ENCODE peak calls at places on chromosomes 13 and 19, in eight cellular contexts. One of them, this sample, is unnamed.
A peak's percentile ranks its signal among the peaks of the same experiment; 100 is the strongest.

GRCh38 chr13:21242236-21242635 is 65.8 kb downstream of the MRPL57 start:
- DNase-seq in endodermal cell: peak; percentile 88
- DNase-seq in RWPE2: no peak
- DNase-seq in tibial nerve: no peak
- DNase-seq in ascending aorta: no peak
- DNase-seq in tibial artery: no peak
- DNase-seq in PC-3: no peak
- DNase-seq in body of pancreas: no peak
- DNase-seq in this sample: no peak

GRCh38 chr13:77536358-77536757 is 852 bp downstream of the SCEL start:
- DNase-seq in endodermal cell: no peak
- DNase-seq in RWPE2: no peak
- DNase-seq in tibial nerve: no peak
- DNase-seq in ascending aorta: no peak
- DNase-seq in tibial artery: no peak
- DNase-seq in PC-3: peak; percentile 49
- DNase-seq in body of pancreas: no peak
- DNase-seq in this sample: no peak

GRCh38 chr13:112247471-112248405 is 128.4 kb upstream of the SPACA7 start:
- DNase-seq in endodermal cell: peak; percentile 46
- DNase-seq in RWPE2: no peak
- DNase-seq in tibial nerve: no peak
- DNase-seq in ascending aorta: no peak
- DNase-seq in tibial artery: no peak
- DNase-seq in PC-3: no peak
- DNase-seq in body of pancreas: no peak
- DNase-seq in this sample: peak; percentile 4

GRCh38 chr19:38035515-38036495 is 128.8 kb downstream of the SIPA1L3 start:
- DNase-seq in endodermal cell: no peak
- DNase-seq in RWPE2: no peak
- DNase-seq in tibial nerve: no peak
- DNase-seq in ascending aorta: no peak
- DNase-seq in tibial artery: peak; percentile 71
- DNase-seq in PC-3: no peak
- DNase-seq in body of pancreas: no peak
- DNase-seq in this sample: no peak

GRCh38 chr13:89565711-89566110 is 1781.8 kb upstream of the MIR17HG start:
- DNase-seq in endodermal cell: no peak
- DNase-seq in RWPE2: no peak
- DNase-seq in tibial nerve: no peak
- DNase-seq in ascending aorta: no peak
- DNase-seq in tibial artery: no peak
- DNase-seq in PC-3: no peak
- DNase-seq in body of pancreas: no peak
- DNase-seq in this sample: no peak

GRCh38 chr19:55535579-55536350 is 1.2 kb downstream of the SBK2 start:
- DNase-seq in endodermal cell: no peak
- DNase-seq in RWPE2: no peak
- DNase-seq in tibial nerve: no peak
- DNase-seq in ascending aorta: no peak
- DNase-seq in tibial artery: no peak
- DNase-seq in PC-3: no peak
- DNase-seq in body of pancreas: no peak
- DNase-seq in this sample: no peak

GRCh38 chr13:28199089-28199488 is 60.7 kb downstream of the PAN3 start:
- DNase-seq in endodermal cell: no peak
- DNase-seq in RWPE2: no peak
- DNase-seq in tibial nerve: no peak
- DNase-seq in ascending aorta: no peak
- DNase-seq in tibial artery: no peak
- DNase-seq in PC-3: no peak
- DNase-seq in body of pancreas: no peak
- DNase-seq in this sample: no peak

GRCh38 chr13:64855506-64855905 is 2374.6 kb downstream of the PCDH9 start:
- DNase-seq in endodermal cell: no peak
- DNase-seq in RWPE2: no peak
- DNase-seq in tibial nerve: no peak
- DNase-seq in ascending aorta: no peak
- DNase-seq in tibial artery: no peak
- DNase-seq in PC-3: no peak
- DNase-seq in body of pancreas: no peak
- DNase-seq in this sample: no peak

GRCh38 chr13:111005808-111006494 is 91.1 kb upstream of the ANKRD10 start:
- DNase-seq in endodermal cell: no peak
- DNase-seq in RWPE2: no peak
- DNase-seq in tibial nerve: no peak
- DNase-seq in ascending aorta: peak; percentile 77
- DNase-seq in tibial artery: peak; percentile 69
- DNase-seq in PC-3: no peak
- DNase-seq in body of pancreas: peak; percentile 83
- DNase-seq in this sample: peak; percentile 66

GRCh38 chr13:77697208-77698103 is at the start of gene SLAIN1:
- DNase-seq in endodermal cell: peak; percentile 97
- DNase-seq in RWPE2: no peak
- DNase-seq in tibial nerve: peak; percentile 41
- DNase-seq in ascending aorta: peak; percentile 90
- DNase-seq in tibial artery: peak; percentile 91
- DNase-seq in PC-3: peak; percentile 67
- DNase-seq in body of pancreas: peak; percentile 88
- DNase-seq in this sample: peak; percentile 91

GRCh38 chr13:35283856-35284255 is 192.6 kb downstream of the MAB21L1 start:
- DNase-seq in endodermal cell: no peak
- DNase-seq in RWPE2: no peak
- DNase-seq in tibial nerve: no peak
- DNase-seq in ascending aorta: no peak
- DNase-seq in tibial artery: no peak
- DNase-seq in PC-3: peak; percentile 64
- DNase-seq in body of pancreas: no peak
- DNase-seq in this sample: no peak

GRCh38 chr19:39671739-39672363 is 16.1 kb downstream of the LGALS16 start:
- DNase-seq in endodermal cell: peak; percentile 79
- DNase-seq in RWPE2: no peak
- DNase-seq in tibial nerve: no peak
- DNase-seq in ascending aorta: no peak
- DNase-seq in tibial artery: no peak
- DNase-seq in PC-3: peak; percentile 70
- DNase-seq in body of pancreas: no peak
- DNase-seq in this sample: peak; percentile 53

GRCh38 chr13:40613954-40614353 is 52.5 kb downstream of the FOXO1 start:
- DNase-seq in endodermal cell: no peak
- DNase-seq in RWPE2: no peak
- DNase-seq in tibial nerve: no peak
- DNase-seq in ascending aorta: no peak
- DNase-seq in tibial artery: no peak
- DNase-seq in PC-3: no peak
- DNase-seq in body of pancreas: no peak
- DNase-seq in this sample: no peak

GRCh38 chr19:6925801-6926751 is 38.7 kb downstream of the ADGRE1 start:
- DNase-seq in endodermal cell: peak; percentile 38
- DNase-seq in RWPE2: no peak
- DNase-seq in tibial nerve: no peak
- DNase-seq in ascending aorta: no peak
- DNase-seq in tibial artery: no peak
- DNase-seq in PC-3: peak; percentile 60
- DNase-seq in body of pancreas: no peak
- DNase-seq in this sample: no peak
- TF ChIP-seq CTCF in endodermal cell: no peak
- TF ChIP-seq CTCF in RWPE2: no peak
- TF ChIP-seq CTCF in tibial nerve: no peak
- TF ChIP-seq CTCF in ascending aorta: no peak
- TF ChIP-seq CTCF in tibial artery: no peak
- TF ChIP-seq CTCF in PC-3: peak; percentile 66
- TF ChIP-seq CTCF in body of pancreas: no peak
- TF ChIP-seq CTCF in this sample: no peak

GRCh38 chr19:13012390-13012689 is 17.1 kb downstream of the NFIX start:
- DNase-seq in endodermal cell: no peak
- DNase-seq in RWPE2: no peak
- DNase-seq in tibial nerve: no peak
- DNase-seq in ascending aorta: no peak
- DNase-seq in tibial artery: no peak
- DNase-seq in PC-3: no peak
- DNase-seq in body of pancreas: no peak
- DNase-seq in this sample: no peak

GRCh38 chr19:13014101-13014920 is 19.0 kb downstream of the NFIX start:
- DNase-seq in endodermal cell: peak; percentile 77
- DNase-seq in RWPE2: no peak
- DNase-seq in tibial nerve: no peak
- DNase-seq in ascending aorta: peak; percentile 66
- DNase-seq in tibial artery: no peak
- DNase-seq in PC-3: peak; percentile 76
- DNase-seq in body of pancreas: no peak
- DNase-seq in this sample: no peak

GRCh38 chr19:13011653-13012389 is 16.5 kb downstream of the NFIX start:
- DNase-seq in endodermal cell: peak; percentile 74
- DNase-seq in RWPE2: no peak
- DNase-seq in tibial nerve: no peak
- DNase-seq in ascending aorta: peak; percentile 64
- DNase-seq in tibial artery: no peak
- DNase-seq in PC-3: no peak
- DNase-seq in body of pancreas: no peak
- DNase-seq in this sample: peak; percentile 59

GRCh38 chr19:13013649-13014048 is 18.4 kb downstream of the NFIX start:
- DNase-seq in endodermal cell: no peak
- DNase-seq in RWPE2: no peak
- DNase-seq in tibial nerve: no peak
- DNase-seq in ascending aorta: peak; percentile 64
- DNase-seq in tibial artery: no peak
- DNase-seq in PC-3: peak; percentile 61
- DNase-seq in body of pancreas: no peak
- DNase-seq in this sample: no peak

DNA sequence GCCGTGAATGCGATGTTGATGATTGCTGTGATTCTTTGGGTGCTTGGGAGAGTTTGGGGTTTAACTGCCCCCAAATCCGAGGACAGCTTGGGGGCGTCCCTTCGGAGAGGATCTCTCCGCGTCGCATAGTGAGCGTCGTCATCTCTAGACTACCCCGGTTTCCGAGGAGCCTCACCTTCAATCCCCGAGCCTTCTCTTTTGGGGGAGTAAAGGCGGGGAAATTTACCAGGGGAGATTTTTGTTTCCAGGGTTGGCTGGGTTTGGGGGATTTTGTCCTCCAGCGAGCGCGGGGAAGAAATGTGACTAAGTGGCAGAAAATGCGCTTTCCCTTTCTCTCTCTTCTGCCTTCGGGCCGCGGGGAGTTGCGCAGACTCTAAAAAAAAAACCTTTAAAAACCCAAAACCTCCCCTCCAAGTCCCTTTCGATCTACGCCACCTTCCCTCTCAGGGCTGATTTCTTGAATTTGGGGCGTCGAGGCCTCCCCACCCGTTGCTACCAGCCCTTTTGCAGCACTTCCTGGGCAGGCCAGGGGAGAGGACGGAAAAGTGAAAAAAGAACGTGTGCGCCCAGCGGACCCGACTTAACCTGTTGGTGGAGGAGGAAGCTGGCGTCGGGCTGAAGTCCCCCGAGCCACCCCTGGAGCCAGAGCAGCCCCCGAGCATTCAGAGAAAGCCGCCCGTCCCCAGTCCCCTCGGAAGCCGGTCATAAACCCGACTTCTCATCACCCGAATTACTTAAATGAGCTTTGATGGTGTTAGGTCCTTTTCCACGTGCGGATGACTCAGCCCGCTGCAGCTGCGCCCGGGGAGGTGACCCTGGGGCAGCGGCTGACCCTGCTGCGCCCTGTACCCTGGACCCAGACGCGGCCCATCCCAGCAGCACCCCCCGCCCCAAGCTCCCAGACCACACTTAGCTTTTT is 17.7 kb downstream of the NFIX start:
- DNase-seq in endodermal cell: peak; percentile 74
- DNase-seq in RWPE2: no peak
- DNase-seq in tibial nerve: peak; percentile 65
- DNase-seq in ascending aorta: peak; percentile 85
- DNase-seq in tibial artery: peak; percentile 90
- DNase-seq in PC-3: peak; percentile 78
- DNase-seq in body of pancreas: no peak
- DNase-seq in this sample: peak; percentile 74
- H3K4me1 ChIP-seq in endodermal cell: peaks cover 8% of the 10 kb centered on the region
- H3K4me1 ChIP-seq in RWPE2: peaks cover 28% of the 10 kb centered on the region
- H3K4me1 ChIP-seq in tibial nerve: peaks cover 45% of the 10 kb centered on the region
- H3K4me1 ChIP-seq in ascending aorta: peaks cover 69% of the 10 kb centered on the region
- H3K4me1 ChIP-seq in tibial artery: peaks cover 100% of the 10 kb centered on the region
- H3K4me1 ChIP-seq in PC-3: peaks cover 48% of the 10 kb centered on the region
- H3K4me1 ChIP-seq in body of pancreas: peaks cover 24% of the 10 kb centered on the region
- H3K4me1 ChIP-seq in this sample: peaks cover 62% of the 10 kb centered on the region

DNA sequence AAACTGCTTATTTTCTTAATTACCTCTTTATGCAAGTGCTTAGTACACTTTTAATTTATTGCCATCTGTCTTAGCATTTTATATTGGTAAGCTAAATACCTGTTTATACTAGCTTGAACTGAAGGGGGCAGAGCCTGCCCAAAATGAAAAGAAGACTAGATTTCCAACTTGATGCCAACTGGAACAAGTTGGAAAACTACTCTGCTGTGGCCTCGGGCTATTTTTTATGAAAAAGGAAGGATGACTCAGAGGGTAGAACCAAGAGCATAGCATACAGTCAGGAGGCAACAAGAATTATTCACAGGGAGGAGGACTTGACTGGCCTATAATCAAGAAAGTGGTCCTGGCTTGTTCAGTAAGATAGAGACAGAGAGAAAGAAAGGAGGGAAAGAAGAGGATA is 150.3 kb downstream of the NDFIP2 start:
- DNase-seq in endodermal cell: no peak
- DNase-seq in RWPE2: peak; percentile 64
- DNase-seq in tibial nerve: no peak
- DNase-seq in ascending aorta: no peak
- DNase-seq in tibial artery: no peak
- DNase-seq in PC-3: peak; percentile 95
- DNase-seq in body of pancreas: no peak
- DNase-seq in this sample: no peak
- TF ChIP-seq CTCF in endodermal cell: peak; percentile 52
- TF ChIP-seq CTCF in RWPE2: peak; percentile 77
- TF ChIP-seq CTCF in tibial nerve: no peak
- TF ChIP-seq CTCF in ascending aorta: peak; percentile 31
- TF ChIP-seq CTCF in tibial artery: peak; percentile 6
- TF ChIP-seq CTCF in PC-3: peak; percentile 70
- TF ChIP-seq CTCF in body of pancreas: no peak
- TF ChIP-seq CTCF in this sample: no peak

GRCh38 chr19:2242811-2243210 is 6.2 kb downstream of the SF3A2 start:
- DNase-seq in endodermal cell: no peak
- DNase-seq in RWPE2: no peak
- DNase-seq in tibial nerve: no peak
- DNase-seq in ascending aorta: no peak
- DNase-seq in tibial artery: no peak
- DNase-seq in PC-3: no peak
- DNase-seq in body of pancreas: no peak
- DNase-seq in this sample: no peak

GRCh38 chr19:2240881-2241760 is 4.5 kb downstream of the SF3A2 start:
- DNase-seq in endodermal cell: no peak
- DNase-seq in RWPE2: no peak
- DNase-seq in tibial nerve: no peak
- DNase-seq in ascending aorta: no peak
- DNase-seq in tibial artery: no peak
- DNase-seq in PC-3: no peak
- DNase-seq in body of pancreas: no peak
- DNase-seq in this sample: peak; percentile 71

GRCh38 chr19:2244122-2244411 is 5.1 kb upstream of the AMH start:
- DNase-seq in endodermal cell: no peak
- DNase-seq in RWPE2: no peak
- DNase-seq in tibial nerve: no peak
- DNase-seq in ascending aorta: no peak
- DNase-seq in tibial artery: no peak
- DNase-seq in PC-3: no peak
- DNase-seq in body of pancreas: no peak
- DNase-seq in this sample: no peak

GRCh38 chr19:2243274-2244121 is 5.6 kb upstream of the AMH start:
- DNase-seq in endodermal cell: no peak
- DNase-seq in RWPE2: no peak
- DNase-seq in tibial nerve: no peak
- DNase-seq in ascending aorta: no peak
- DNase-seq in tibial artery: no peak
- DNase-seq in PC-3: no peak
- DNase-seq in body of pancreas: no peak
- DNase-seq in this sample: no peak

GRCh38 chr19:2242092-2242537 is 5.5 kb downstream of the SF3A2 start:
- DNase-seq in endodermal cell: no peak
- DNase-seq in RWPE2: no peak
- DNase-seq in tibial nerve: no peak
- DNase-seq in ascending aorta: no peak
- DNase-seq in tibial artery: no peak
- DNase-seq in PC-3: no peak
- DNase-seq in body of pancreas: no peak
- DNase-seq in this sample: no peak
- H3K4me1 ChIP-seq in endodermal cell: peaks cover 6% of the 10 kb centered on the region
- H3K4me1 ChIP-seq in RWPE2: peaks cover 10% of the 10 kb centered on the region
- H3K4me1 ChIP-seq in tibial nerve: peaks cover 53% of the 10 kb centered on the region
- H3K4me1 ChIP-seq in ascending aorta: peaks cover 49% of the 10 kb centered on the region
- H3K4me1 ChIP-seq in tibial artery: peaks cover 62% of the 10 kb centered on the region
- H3K4me1 ChIP-seq in PC-3: peaks cover 31% of the 10 kb centered on the region
- H3K4me1 ChIP-seq in body of pancreas: peaks cover 57% of the 10 kb centered on the region
- H3K4me1 ChIP-seq in this sample: peaks cover 43% of the 10 kb centered on the region

This sample was measured in testis.